ENCODE peak calls at places on chromosome 22, in five cellular contexts. M, A, S, Y and N are unnamed samples.

GRCh38 chr22:31143038-31143437 is 2.7 kb upstream of the PLA2G3 start:
- DNase-seq in M (no peak), A (no peak), S (no peak), Y (no peak), N (no peak)

GRCh38 chr22:20019661-20020532 is 1.0 kb upstream of the TANGO2 start:
- DNase-seq in M (no peak), A (no peak), S (no peak), Y (no peak), N (no peak)

GRCh38 chr22:19909350-19910179 is 32.0 kb upstream of the COMT start:
- DNase-seq in M (peak; percentile 62), A (peak; percentile 67), S (peak; percentile 40), Y (peak; percentile 92), N (peak; percentile 57)

GRCh38 chr22:31229402-31230140 is 17.5 kb downstream of the LIMK2 start:
- DNase-seq in M (no peak), A (no peak), S (no peak), Y (no peak), N (no peak)

GRCh38 chr22:30241576-30242371 is 4.8 kb downstream of the LIF start:
- DNase-seq in M (no peak), A (no peak), S (no peak), Y (no peak), N (no peak)

GRCh38 chr22:25068701-25069100 is 116.2 kb downstream of the KIAA1671 start:
- DNase-seq in M (no peak), A (no peak), S (no peak), Y (no peak), N (peak; percentile 53)

GRCh38 chr22:46842606-46843005 is 80.2 kb downstream of the TBC1D22A start:
- DNase-seq in M (no peak), A (no peak), S (no peak), Y (no peak), N (no peak)

GRCh38 chr22:37220543-37220968 is 8.3 kb upstream of the SSTR3 start:
- DNase-seq in M (no peak), A (no peak), S (no peak), Y (no peak), N (no peak)

GRCh38 chr22:46802608-46803027 is 40.2 kb downstream of the TBC1D22A start:
- DNase-seq in M (no peak), A (no peak), S (no peak), Y (no peak), N (no peak)

GRCh38 chr22:38755155-38755910 is 465 bp downstream of the SUN2 start:
- DNase-seq in M (peak; percentile 45), A (peak; percentile 47), S (peak; percentile 61), Y (peak; percentile 59), N (peak; percentile 79)

GRCh38 chr22:37659897-37660708 is 1.6 kb downstream of the PDXP start:
- DNase-seq in M (no peak), A (no peak), S (no peak), Y (no peak), N (no peak)

GRCh38 chr22:32355760-32356159 is 1.9 kb upstream of the RFPL3 start:
- DNase-seq in M (no peak), A (no peak), S (no peak), Y (no peak), N (no peak)

GRCh38 chr22:30309981-30310672 is 16.6 kb downstream of the TBC1D10A start:
- DNase-seq in M (no peak), A (no peak), S (peak; percentile 67), Y (no peak), N (no peak)

GRCh38 chr22:36027960-36028645 is 521 bp downstream of the RBFOX2 start:
- DNase-seq in M (no peak), A (no peak), S (no peak), Y (peak; percentile 78), N (no peak)

GRCh38 chr22:35742342-35743100 is 24.8 kb downstream of the APOL5 start:
- DNase-seq in M (no peak), A (no peak), S (peak; percentile 65), Y (peak; percentile 49), N (no peak)

GRCh38 chr22:45585946-45586540 is 83.4 kb downstream of the FBLN1 start:
- DNase-seq in M (no peak), A (no peak), S (no peak), Y (no peak), N (no peak)

GRCh38 chr22:25165785-25166184 is 33.9 kb upstream of the CRYBB3 start:
- DNase-seq in M (no peak), A (no peak), S (no peak), Y (no peak), N (no peak)

GRCh38 chr22:23065069-23065451 is 5.3 kb upstream of the GNAZ start:
- DNase-seq in M (no peak), A (no peak), S (no peak), Y (no peak), N (no peak)

GRCh38 chr22:24827305-24827704 is 21.3 kb downstream of the SGSM1 start:
- DNase-seq in M (no peak), A (no peak), S (no peak), Y (no peak), N (no peak)

GRCh38 chr22:42300286-42301071 is 30.0 kb upstream of the TCF20 start:
- DNase-seq in M (no peak), A (no peak), S (no peak), Y (no peak), N (no peak)

GRCh38 chr22:48477031-48477721 is 1350.5 kb downstream of the BRD1 start:
- DNase-seq in M (no peak), A (no peak), S (no peak), Y (no peak), N (no peak)

GRCh38 chr22:35409783-35410662 is 10.1 kb downstream of the MCM5 start:
- DNase-seq in M (no peak), A (peak; percentile 4), S (no peak), Y (no peak), N (peak; percentile 7)

GRCh38 chr22:33380789-33381530 is 322.8 kb upstream of the SYN3 start:
- DNase-seq in M (no peak), A (no peak), S (peak; percentile 68), Y (no peak), N (no peak)

GRCh38 chr22:26753125-26753862 is 95.9 kb downstream of the MIAT start:
- DNase-seq in M (no peak), A (no peak), S (no peak), Y (no peak), N (no peak)

GRCh38 chr22:37965940-37966664 is 12.6 kb downstream of the POLR2F start:
- DNase-seq in M (no peak), A (no peak), S (no peak), Y (no peak), N (no peak)